ENCODE peak calls at places on chromosomes 11 and 22, in five cellular contexts. Q is AG08396, A is ureter, Z is astrocyte of the hippocampus, P is DMS 273 treated with DMSO at 0.1 percent for 48 hours. G is an unnamed sample.

GRCh38 chr11:130261546-130261945 is 53.2 kb downstream of the ZBTB44 start:
- DNase-seq in Z (no peak), A (no peak), Q (no peak), P (no peak), G (no peak)

GRCh38 chr11:116910847-116911246 is 73.4 kb upstream of the APOA1 start:
- DNase-seq in Q (no peak), Z (no peak), A (no peak), P (no peak), G (no peak)

GRCh38 chr11:106121570-106122320 is 44.3 kb downstream of the AASDHPPT start:
- DNase-seq in A (no peak), Z (peak; percentile 9), P (no peak), Q (no peak), G (no peak)

GRCh38 chr22:22228921-22229320 is 15.7 kb upstream of the VPREB1 start:
- DNase-seq in P (no peak), A (peak; percentile 3), Q (no peak), Z (no peak), G (no peak)

GRCh38 chr22:46934746-46935491 is 172.5 kb downstream of the TBC1D22A start:
- DNase-seq in P (no peak), A (no peak), Q (peak; percentile 85), Z (peak; percentile 88), G (peak; percentile 83)

GRCh38 chr22:38176170-38176741 is 5.4 kb downstream of the PLA2G6 start:
- DNase-seq in P (no peak), Z (peak; percentile 77), Q (peak; percentile 84), A (peak; percentile 83), G (peak; percentile 99)

GRCh38 chr22:42622061-42622710 is 7.5 kb upstream of the POLDIP3 start:
- DNase-seq in Q (no peak), Z (no peak), A (no peak), P (no peak), G (no peak)

GRCh38 chr11:117749541-117749910 is 47.5 kb downstream of the DSCAML1 start:
- DNase-seq in Q (no peak), P (no peak), Z (no peak), A (no peak), G (no peak)

GRCh38 chr11:66856496-66857233 is at the start of gene LRFN4:
- DNase-seq in Z (no peak), P (peak; percentile 15), A (no peak), Q (peak; percentile 79), G (no peak)